ENCODE peak calls at places on chromosomes 11 and 22, in four cellular contexts. J is neural crest cell, G is body of pancreas, H is uterus. R is an unnamed sample.

GRCh38 chr11:839875-840617 is 2.3 kb downstream of the POLR2L start:
- DNase-seq in J (no peak), G (no peak), H (no peak), R (no peak)

GRCh38 chr22:46763051-46763705 is 728 bp downstream of the TBC1D22A start:
- DNase-seq in J (no peak), G (no peak), H (peak), R (no peak)

GRCh38 chr11:86101493-86101892 is 32.6 kb upstream of the PICALM start:
- DNase-seq in J (no peak), G (no peak), H (no peak), R (no peak)

GRCh38 chr11:32309541-32310217 is 125.7 kb downstream of the WT1 start:
- DNase-seq in J (no peak), G (no peak), H (no peak), R (no peak)

GRCh38 chr11:95487391-95487790 is 256.4 kb upstream of the SESN3 start:
- DNase-seq in J (no peak), G (no peak), H (no peak), R (no peak)

GRCh38 chr11:38950882-38951281 is 2352.8 kb upstream of the RAG2 start:
- DNase-seq in J (no peak), G (no peak), H (no peak), R (no peak)

GRCh38 chr11:8789864-8790263 is 107.3 kb downstream of the RPL27A start:
- DNase-seq in J (no peak), G (peak), H (no peak), R (no peak)

GRCh38 chr22:40302149-40302548 is 44.2 kb upstream of the ADSL start:
- DNase-seq in J (no peak), G (no peak), H (no peak), R (no peak)

GRCh38 chr22:41848468-41848867 is 15.6 kb downstream of the SREBF2 start:
- DNase-seq in J (no peak), G (peak), H (no peak), R (peak)

GRCh38 chr11:123218451-123218850 is 23.4 kb upstream of the CLMP start:
- DNase-seq in J (no peak), G (no peak), H (no peak), R (no peak)

GRCh38 chr11:126578021-126578420 is 222.5 kb downstream of the ST3GAL4 start:
- DNase-seq in J (no peak), G (no peak), H (no peak), R (no peak)

GRCh38 chr11:76278526-76278925 is 72.2 kb upstream of the WNT11 start:
- DNase-seq in J (no peak), G (no peak), H (no peak), R (no peak)

GRCh38 chr11:77517753-77518152 is 43.9 kb upstream of the PAK1 start:
- DNase-seq in J (no peak), G (no peak), H (no peak), R (no peak)

DNA sequence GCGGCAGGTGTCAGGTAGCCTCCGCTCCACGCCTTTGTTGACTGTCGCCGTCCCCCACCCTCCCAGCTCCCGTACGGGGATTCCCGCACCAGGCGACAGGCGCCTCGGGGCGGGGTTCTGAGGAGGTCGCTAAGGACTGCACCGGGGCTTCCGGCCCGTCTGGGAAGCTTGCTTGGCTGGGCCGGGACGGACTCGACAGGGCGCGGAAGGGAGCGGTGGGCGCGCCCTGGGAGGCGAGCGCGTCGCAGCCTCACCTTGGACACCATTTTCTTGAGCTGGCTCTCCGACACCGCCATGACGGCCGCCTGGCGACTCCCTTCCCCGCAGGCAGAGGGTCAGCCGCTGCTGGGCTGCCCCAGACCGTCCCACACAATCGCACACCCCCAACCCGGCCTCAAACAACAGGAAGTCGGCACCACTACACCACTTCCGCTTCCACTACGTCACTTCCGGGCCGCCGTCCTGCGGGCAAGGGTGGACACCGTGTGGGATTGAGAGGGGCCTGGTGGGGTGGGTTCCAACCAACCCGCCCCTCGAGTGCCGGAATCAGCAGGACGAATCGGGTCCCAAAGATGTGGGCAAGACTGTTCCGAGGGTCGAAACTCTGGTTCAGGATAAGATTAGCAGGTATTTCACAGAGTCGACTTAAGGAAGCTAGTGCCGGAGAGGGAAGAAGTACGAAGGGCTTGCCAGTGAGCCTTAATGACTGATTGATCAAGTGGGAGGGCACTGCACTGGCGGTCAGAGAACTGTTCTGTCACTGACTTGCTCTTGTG is at the start of gene TSG101:
- DNase-seq in J (peak), G (peak), H (peak), R (peak)
- TF ChIP-seq CTCF in J (no peak), G (no peak), H (no peak), R (no peak)

DNA sequence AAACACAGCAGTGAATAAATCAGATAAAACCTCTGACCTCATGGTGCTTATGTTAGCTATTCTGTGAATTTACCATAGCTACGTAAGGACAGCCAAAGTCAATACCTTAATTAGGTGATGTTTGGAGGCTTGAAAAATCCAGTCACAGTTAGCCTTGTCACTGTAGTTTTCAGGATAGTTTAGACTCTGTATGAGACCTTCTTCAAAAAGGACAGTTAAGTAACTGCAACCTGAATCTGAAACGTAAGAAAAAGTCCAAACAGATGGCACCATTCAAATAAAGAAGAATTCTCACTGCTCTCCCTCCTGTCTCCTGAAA is 11.4 kb downstream of the OVCH2 start:
- DNase-seq in J (no peak), G (no peak), H (no peak), R (no peak)
- TF ChIP-seq CTCF in J (no peak), G (no peak), H (no peak), R (peak)

GRCh38 chr22:37731804-37732471 is 35.1 kb downstream of the TRIOBP start:
- DNase-seq in J (no peak), G (peak), H (no peak), R (no peak)

GRCh38 chr22:37732699-37733607 is 36.1 kb downstream of the TRIOBP start:
- DNase-seq in J (no peak), G (no peak), H (no peak), R (no peak)

GRCh38 chr22:37734402-37734700 is 37.5 kb downstream of the TRIOBP start:
- DNase-seq in J (no peak), G (no peak), H (no peak), R (no peak)

GRCh38 chr22:37733625-37734401 is 37.0 kb downstream of the TRIOBP start:
- DNase-seq in J (no peak), G (no peak), H (no peak), R (no peak)

DNA sequence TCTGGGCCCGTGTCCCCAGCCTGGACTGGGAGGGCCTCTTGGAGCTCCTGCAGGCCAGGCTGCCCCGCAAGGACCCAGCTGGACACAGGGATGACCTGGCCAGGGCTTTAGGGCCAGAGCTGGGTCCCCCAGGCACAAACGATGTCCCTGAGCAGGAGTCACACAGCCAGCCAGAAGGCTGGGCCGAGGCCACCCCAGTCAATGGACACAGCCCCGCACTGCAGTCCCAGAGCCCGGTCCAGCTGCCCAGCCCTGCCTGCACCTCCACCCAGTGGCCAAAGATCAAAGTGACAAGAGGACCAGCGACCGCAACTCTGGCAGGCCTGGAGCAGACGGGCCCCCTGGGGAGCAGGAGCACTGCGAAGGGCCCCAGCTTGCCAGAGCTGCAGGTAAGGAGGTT is 38.2 kb downstream of the TRIOBP start:
- DNase-seq in J (peak), G (no peak), H (no peak), R (no peak)
- TF ChIP-seq CTCF in J (peak), G (peak), H (no peak), R (peak)

GRCh38 chr11:106280041-106280440 is 202.6 kb downstream of the AASDHPPT start:
- DNase-seq in J (no peak), G (no peak), H (no peak), R (no peak)

GRCh38 chr11:106275151-106275550 is 197.7 kb downstream of the AASDHPPT start:
- DNase-seq in J (no peak), G (no peak), H (no peak), R (no peak)

GRCh38 chr11:106278391-106278790 is 200.9 kb downstream of the AASDHPPT start:
- DNase-seq in J (no peak), G (no peak), H (no peak), R (no peak)

GRCh38 chr11:106276126-106276525 is 198.7 kb downstream of the AASDHPPT start:
- DNase-seq in J (no peak), G (no peak), H (no peak), R (no peak)

GRCh38 chr11:106276859-106277436 is 199.5 kb downstream of the AASDHPPT start:
- DNase-seq in J (no peak), G (no peak), H (no peak), R (no peak)
- TF ChIP-seq CTCF in J (peak), G (peak), H (no peak), R (no peak)

GRCh38 chr11:103464420-103464819 is 355.2 kb downstream of the DYNC2H1 start:
- DNase-seq in J (no peak), G (no peak), H (no peak), R (no peak)
- TF ChIP-seq CTCF in J (no peak), G (no peak), H (no peak), R (no peak)

DNA sequence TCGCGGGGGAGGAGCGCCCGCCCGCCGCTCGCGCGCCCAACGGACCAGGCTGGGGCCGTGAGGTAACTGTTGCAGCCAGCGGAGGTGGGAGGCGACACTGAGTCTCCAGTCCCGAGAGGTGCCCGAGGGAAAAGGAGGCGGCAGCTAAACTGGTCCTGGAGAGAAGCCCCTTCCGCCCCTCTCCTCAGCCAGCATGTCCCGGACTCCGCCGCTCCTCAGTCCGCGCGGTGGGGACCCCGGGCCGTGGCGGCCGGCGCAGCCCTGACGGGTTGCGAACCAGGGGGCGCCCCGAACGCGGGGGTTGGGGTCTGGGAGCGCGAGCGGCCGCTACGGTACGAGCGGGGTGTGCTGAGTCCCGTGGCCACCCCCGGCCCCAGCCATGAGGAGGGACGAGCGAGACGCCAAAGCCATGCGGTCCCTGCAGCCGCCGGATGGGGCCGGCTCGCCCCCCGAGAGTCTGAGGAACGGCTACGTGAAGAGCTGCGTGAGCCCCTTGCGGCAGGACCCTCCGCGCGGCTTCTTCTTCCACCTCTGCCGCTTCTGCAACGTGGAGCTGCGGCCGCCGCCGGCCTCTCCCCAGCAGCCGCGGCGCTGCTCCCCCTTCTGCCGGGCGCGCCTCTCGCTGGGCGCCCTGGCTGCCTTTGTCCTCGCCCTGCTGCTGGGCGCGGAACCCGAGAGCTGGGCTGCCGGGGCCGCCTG is at the start of gene PDE3B:
- DNase-seq in J (peak), G (peak), H (peak), R (peak)
- TF ChIP-seq CTCF in J (no peak), G (peak), H (no peak), R (peak)

R was measured in CD14-positive monocyte.